ENCODE peak calls at places on chromosomes 11 and 22, in five cellular contexts. One of them, this sample, is unnamed.

GRCh38 chr11:8202428-8203160 is 33.8 kb upstream of the RIC3 start:
- DNase-seq in astrocyte of the cerebellum: no peak
- DNase-seq in mucosa of descending colon: no peak
- DNase-seq in right lobe of liver: no peak
- DNase-seq in cardiac fibroblast: no peak
- DNase-seq in this sample: no peak

GRCh38 chr11:43835104-43835503 is 45.5 kb upstream of the ALKBH3 start:
- DNase-seq in cardiac fibroblast: no peak
- DNase-seq in astrocyte of the cerebellum: no peak
- DNase-seq in mucosa of descending colon: no peak
- DNase-seq in right lobe of liver: no peak
- DNase-seq in this sample: no peak

GRCh38 chr11:116387623-116388022 is 385.2 kb downstream of the BUD13 start:
- DNase-seq in cardiac fibroblast: no peak
- DNase-seq in right lobe of liver: no peak
- DNase-seq in astrocyte of the cerebellum: no peak
- DNase-seq in mucosa of descending colon: no peak
- DNase-seq in this sample: no peak

GRCh38 chr11:126007263-126007662 is 55.4 kb downstream of the CDON start:
- DNase-seq in right lobe of liver: no peak
- DNase-seq in astrocyte of the cerebellum: no peak
- DNase-seq in mucosa of descending colon: no peak
- DNase-seq in cardiac fibroblast: peak; percentile 30
- DNase-seq in this sample: no peak

GRCh38 chr11:31387379-31387778 is 17.7 kb downstream of the DNAJC24 start:
- DNase-seq in astrocyte of the cerebellum: no peak
- DNase-seq in cardiac fibroblast: no peak
- DNase-seq in mucosa of descending colon: no peak
- DNase-seq in right lobe of liver: no peak
- DNase-seq in this sample: no peak

GRCh38 chr11:130775306-130776043 is 140.8 kb downstream of the SNX19 start:
- DNase-seq in cardiac fibroblast: peak; percentile 78
- DNase-seq in astrocyte of the cerebellum: no peak
- DNase-seq in mucosa of descending colon: no peak
- DNase-seq in right lobe of liver: no peak
- DNase-seq in this sample: no peak

GRCh38 chr22:20438066-20438677 is 547 bp upstream of the SCARF2 start:
- DNase-seq in cardiac fibroblast: no peak
- DNase-seq in mucosa of descending colon: peak; percentile 58
- DNase-seq in right lobe of liver: no peak
- DNase-seq in astrocyte of the cerebellum: peak; percentile 56
- DNase-seq in this sample: no peak

GRCh38 chr11:70836071-70836470 is 416.3 kb downstream of the SHANK2 start:
- DNase-seq in astrocyte of the cerebellum: no peak
- DNase-seq in mucosa of descending colon: peak; percentile 22
- DNase-seq in right lobe of liver: no peak
- DNase-seq in cardiac fibroblast: no peak
- DNase-seq in this sample: no peak

DNA sequence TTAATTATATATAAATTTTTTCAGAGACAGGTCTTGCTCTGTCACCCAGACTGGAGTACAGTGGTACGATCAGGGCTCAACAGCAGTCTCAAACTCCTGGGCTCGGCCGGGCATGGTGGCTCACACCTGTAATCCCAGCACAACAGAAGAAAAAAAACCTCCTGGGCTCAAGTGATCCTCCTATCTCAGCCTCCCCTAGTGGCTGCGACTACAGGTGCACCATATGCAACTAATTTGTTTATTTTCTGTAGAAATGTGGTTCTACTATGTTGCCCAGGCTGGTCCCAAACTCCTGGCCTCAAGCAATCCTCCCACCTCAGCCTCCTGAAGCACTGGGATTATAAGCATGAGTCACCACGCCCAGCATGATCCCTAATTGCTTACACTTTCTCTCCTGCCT is 56.1 kb upstream of the SLC35C1 start:
- DNase-seq in right lobe of liver: no peak
- DNase-seq in cardiac fibroblast: no peak
- DNase-seq in mucosa of descending colon: no peak
- DNase-seq in astrocyte of the cerebellum: no peak
- DNase-seq in this sample: no peak
- TF ChIP-seq CTCF in right lobe of liver: no peak
- TF ChIP-seq CTCF in cardiac fibroblast: no peak
- TF ChIP-seq CTCF in mucosa of descending colon: no peak
- TF ChIP-seq CTCF in astrocyte of the cerebellum: no peak
- TF ChIP-seq CTCF in this sample: no peak

GRCh38 chr11:104338186-104338585 is 174.2 kb upstream of the PDGFD start:
- DNase-seq in astrocyte of the cerebellum: no peak
- DNase-seq in mucosa of descending colon: no peak
- DNase-seq in cardiac fibroblast: peak; percentile 21
- DNase-seq in right lobe of liver: no peak
- DNase-seq in this sample: no peak

GRCh38 chr11:104339383-104339831 is 175.5 kb upstream of the PDGFD start:
- DNase-seq in right lobe of liver: no peak
- DNase-seq in cardiac fibroblast: no peak
- DNase-seq in mucosa of descending colon: no peak
- DNase-seq in astrocyte of the cerebellum: no peak
- DNase-seq in this sample: no peak

DNA sequence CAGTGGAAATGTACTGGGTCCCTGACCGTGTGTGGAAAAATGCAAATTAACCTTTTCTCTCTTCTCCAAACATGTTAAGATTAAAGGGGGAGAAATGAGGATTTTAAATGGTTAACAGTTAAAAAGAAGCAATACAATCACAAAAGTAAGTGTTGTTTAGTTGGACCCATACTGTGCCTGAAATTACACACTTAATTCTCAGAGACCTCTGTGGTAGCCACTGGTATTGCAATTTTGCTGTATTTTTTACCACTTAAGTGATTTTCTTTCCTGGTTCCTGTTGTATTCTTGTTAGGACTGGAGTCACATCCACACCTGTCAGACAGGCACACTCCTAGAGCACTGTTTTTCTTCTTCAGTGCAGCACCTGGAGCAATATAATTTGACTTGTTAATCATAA is 179.6 kb upstream of the PDGFD start:
- DNase-seq in right lobe of liver: no peak
- DNase-seq in cardiac fibroblast: peak; percentile 15
- DNase-seq in mucosa of descending colon: no peak
- DNase-seq in astrocyte of the cerebellum: no peak
- DNase-seq in this sample: no peak
- TF ChIP-seq CTCF in right lobe of liver: peak; percentile 22
- TF ChIP-seq CTCF in cardiac fibroblast: peak; percentile 26
- TF ChIP-seq CTCF in mucosa of descending colon: no peak
- TF ChIP-seq CTCF in astrocyte of the cerebellum: peak; percentile 29
- TF ChIP-seq CTCF in this sample: no peak

GRCh38 chr11:13486926-13487660 is 8.7 kb downstream of the PTH start:
- DNase-seq in right lobe of liver: peak; percentile 70
- DNase-seq in astrocyte of the cerebellum: no peak
- DNase-seq in mucosa of descending colon: peak; percentile 73
- DNase-seq in cardiac fibroblast: peak; percentile 35
- DNase-seq in this sample: peak; percentile 42
- TF ChIP-seq CTCF in right lobe of liver: peak; percentile 32
- TF ChIP-seq CTCF in astrocyte of the cerebellum: peak; percentile 6
- TF ChIP-seq CTCF in mucosa of descending colon: peak; percentile 27
- TF ChIP-seq CTCF in cardiac fibroblast: peak; percentile 42
- TF ChIP-seq CTCF in this sample: peak; percentile 40

DNA sequence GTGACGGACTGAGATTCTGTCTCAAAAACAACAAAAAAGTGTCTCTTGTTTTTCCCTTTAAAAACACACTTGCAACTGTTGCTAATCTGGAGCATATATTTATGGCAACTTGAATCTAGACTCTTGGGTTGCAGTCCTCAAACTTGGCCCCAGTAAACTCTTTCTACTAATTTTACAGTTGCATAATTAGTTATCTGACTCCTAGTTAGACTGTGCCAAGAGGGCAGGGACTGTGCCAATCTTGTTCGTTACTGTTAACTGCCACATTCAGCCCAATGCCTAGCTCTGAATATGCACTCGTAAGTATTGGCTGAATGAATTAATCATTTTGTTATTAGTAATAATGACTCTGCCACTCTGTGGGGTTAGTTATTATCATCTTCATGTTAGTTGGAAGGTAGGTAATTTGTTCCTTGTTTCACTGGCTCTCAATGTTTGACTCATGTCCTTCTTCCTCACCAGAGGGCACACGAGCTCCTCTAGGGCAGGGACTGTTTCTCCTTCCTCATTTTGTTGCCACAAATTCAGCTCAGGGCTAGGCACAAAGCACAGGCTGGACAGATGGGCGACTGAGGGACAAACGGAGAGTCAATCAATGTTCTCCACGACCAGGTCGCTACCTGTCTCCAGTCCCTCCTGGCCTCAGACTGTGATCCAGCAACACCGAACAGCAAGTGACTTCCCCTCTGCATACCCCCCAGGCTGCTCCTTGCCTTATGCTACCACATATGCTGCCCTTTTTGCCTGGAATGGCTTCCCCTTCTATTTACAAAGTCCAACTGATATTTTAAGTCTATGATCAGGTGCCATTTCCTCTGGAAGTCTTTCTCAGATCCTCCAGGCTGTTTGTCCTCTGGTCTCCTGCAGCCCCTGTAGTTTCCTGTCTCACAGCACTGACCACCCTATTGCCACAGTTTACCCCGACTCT is 9.0 kb downstream of the CLPB start:
- DNase-seq in mucosa of descending colon: no peak
- DNase-seq in astrocyte of the cerebellum: no peak
- DNase-seq in cardiac fibroblast: no peak
- DNase-seq in right lobe of liver: no peak
- DNase-seq in this sample: no peak
- TF ChIP-seq CTCF in mucosa of descending colon: no peak
- TF ChIP-seq CTCF in astrocyte of the cerebellum: no peak
- TF ChIP-seq CTCF in cardiac fibroblast: no peak
- TF ChIP-seq CTCF in right lobe of liver: no peak
- TF ChIP-seq CTCF in this sample: no peak

DNA sequence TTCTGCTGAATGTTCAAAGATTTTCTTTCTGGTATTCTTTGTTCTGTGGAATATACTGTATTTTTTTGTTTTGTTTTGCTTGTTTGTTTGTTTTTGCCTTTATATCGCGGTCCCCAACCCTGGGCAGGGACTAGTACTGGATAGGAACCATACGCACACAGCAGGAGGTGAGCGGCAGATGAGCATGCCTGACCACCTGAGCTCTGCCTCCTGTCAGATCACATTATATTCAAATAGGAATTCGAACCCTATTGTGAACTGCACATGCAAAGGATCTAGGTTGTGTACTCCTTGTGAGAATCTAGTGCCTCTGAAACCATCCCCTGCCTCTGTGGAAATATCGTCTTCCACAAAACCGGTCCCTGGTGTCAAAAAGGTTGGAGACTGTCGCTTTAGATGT is 83.3 kb upstream of the ANO3 start:
- DNase-seq in mucosa of descending colon: no peak
- DNase-seq in cardiac fibroblast: no peak
- DNase-seq in astrocyte of the cerebellum: no peak
- DNase-seq in right lobe of liver: no peak
- DNase-seq in this sample: no peak
- TF ChIP-seq CTCF in mucosa of descending colon: no peak
- TF ChIP-seq CTCF in cardiac fibroblast: no peak
- TF ChIP-seq CTCF in astrocyte of the cerebellum: no peak
- TF ChIP-seq CTCF in right lobe of liver: no peak
- TF ChIP-seq CTCF in this sample: no peak

DNA sequence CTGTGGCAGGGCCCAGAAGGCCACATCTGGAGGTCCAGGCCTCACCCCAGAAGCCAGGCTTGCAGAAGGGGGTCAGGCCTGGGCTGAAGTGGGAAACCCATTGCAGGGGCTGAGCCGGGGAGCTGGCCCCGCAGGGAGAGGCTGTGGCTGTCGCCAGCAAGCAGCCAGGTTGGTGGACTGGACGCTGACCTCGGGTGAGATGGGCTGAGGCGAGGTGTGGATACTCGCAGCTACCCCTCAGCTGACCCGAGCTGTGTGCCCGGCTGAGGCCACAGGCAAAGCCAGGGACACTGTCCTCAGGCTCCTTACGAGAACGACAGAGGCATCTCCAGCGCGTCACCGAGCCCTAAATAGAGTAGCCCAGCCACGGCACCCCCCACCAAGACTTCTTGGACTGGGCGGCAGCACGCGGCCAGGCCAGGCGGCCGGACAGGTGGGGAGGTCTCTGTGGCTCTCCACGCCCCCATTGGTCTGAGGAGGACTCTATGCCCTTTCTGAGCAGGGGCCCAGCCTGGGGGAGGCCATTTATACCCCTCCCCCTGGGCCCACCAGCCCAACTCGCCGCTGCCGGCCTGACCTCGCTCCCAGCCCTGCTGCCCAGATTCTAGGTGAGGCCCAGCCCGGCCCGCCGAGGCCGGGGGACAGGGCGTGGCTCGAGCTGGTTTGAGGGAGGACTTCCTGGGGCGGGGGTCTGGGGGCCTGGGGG is at the start of gene TNNI2:
- DNase-seq in mucosa of descending colon: peak; percentile 60
- DNase-seq in cardiac fibroblast: no peak
- DNase-seq in astrocyte of the cerebellum: no peak
- DNase-seq in right lobe of liver: no peak
- DNase-seq in this sample: no peak
- TF ChIP-seq CTCF in mucosa of descending colon: no peak
- TF ChIP-seq CTCF in cardiac fibroblast: no peak
- TF ChIP-seq CTCF in astrocyte of the cerebellum: no peak
- TF ChIP-seq CTCF in right lobe of liver: no peak
- TF ChIP-seq CTCF in this sample: no peak

GRCh38 chr22:47129902-47130301 is 367.5 kb downstream of the TBC1D22A start:
- DNase-seq in astrocyte of the cerebellum: no peak
- DNase-seq in cardiac fibroblast: no peak
- DNase-seq in mucosa of descending colon: peak; percentile 86
- DNase-seq in right lobe of liver: no peak
- DNase-seq in this sample: no peak

GRCh38 chr22:47127441-47127871 is 365.0 kb downstream of the TBC1D22A start:
- DNase-seq in cardiac fibroblast: no peak
- DNase-seq in mucosa of descending colon: peak; percentile 31
- DNase-seq in astrocyte of the cerebellum: no peak
- DNase-seq in right lobe of liver: no peak
- DNase-seq in this sample: no peak

GRCh38 chr22:47126344-47126811 is 363.9 kb downstream of the TBC1D22A start:
- DNase-seq in astrocyte of the cerebellum: no peak
- DNase-seq in cardiac fibroblast: no peak
- DNase-seq in mucosa of descending colon: peak; percentile 31
- DNase-seq in right lobe of liver: no peak
- DNase-seq in this sample: no peak

GRCh38 chr22:47130883-47131610 is 368.6 kb downstream of the TBC1D22A start:
- DNase-seq in right lobe of liver: no peak
- DNase-seq in cardiac fibroblast: no peak
- DNase-seq in astrocyte of the cerebellum: no peak
- DNase-seq in mucosa of descending colon: peak; percentile 26
- DNase-seq in this sample: no peak

GRCh38 chr22:47128216-47129215 is 366.1 kb downstream of the TBC1D22A start:
- DNase-seq in mucosa of descending colon: peak; percentile 27
- DNase-seq in cardiac fibroblast: no peak
- DNase-seq in right lobe of liver: no peak
- DNase-seq in astrocyte of the cerebellum: no peak
- DNase-seq in this sample: no peak
- TF ChIP-seq CTCF in mucosa of descending colon: no peak
- TF ChIP-seq CTCF in cardiac fibroblast: no peak
- TF ChIP-seq CTCF in right lobe of liver: no peak
- TF ChIP-seq CTCF in astrocyte of the cerebellum: no peak
- TF ChIP-seq CTCF in this sample: no peak

This sample was measured in GM13976.